ENCODE peak calls at places on chromosome 19, in ten cellular contexts. B is tibial artery, Y is uterus, F is heart right ventricle, Q is left ventricle myocardium inferior, M is right lobe of liver, I is fibroblast of lung, W is adrenal gland, T is endodermal cell, P is psoas muscle. A is an unnamed sample. For H3K36me3, the result is how much of the 10 kb centered on the place peaks cover.

GRCh38 chr19:30682576-30683536 is 310.7 kb downstream of the ZNF536 start:
- DNase-seq in Q (peak), Y (peak), B (peak), T (peak), M (peak), F (peak), W (peak), I (peak), P (peak), A (peak)

GRCh38 chr19:54792814-54793213 is 10.6 kb upstream of the KIR2DL4 start:
- DNase-seq in F (no peak), M (no peak), B (no peak), W (no peak), T (no peak), Y (no peak), Q (no peak), I (no peak), P (no peak), A (no peak)

GRCh38 chr19:35299523-35300339 is 7.8 kb downstream of the MAG start:
- DNase-seq in B (no peak), T (peak), Y (no peak), Q (no peak), M (no peak), W (no peak), F (no peak), I (no peak), P (no peak), A (no peak)

GRCh38 chr19:1618157-1619093 is 13.2 kb upstream of the UQCR11 start:
- DNase-seq in M (no peak), P (no peak), Q (no peak), I (no peak), F (peak), T (peak), Y (no peak), B (no peak), W (peak), A (peak)

GRCh38 chr19:16599655-16600346 is 27.6 kb upstream of the SLC35E1 start:
- DNase-seq in Q (no peak), P (no peak), M (no peak), Y (no peak), I (no peak), B (no peak), W (no peak), T (no peak), F (no peak), A (no peak)

GRCh38 chr19:50519006-50519575 is 5.4 kb upstream of the ASPDH start:
- DNase-seq in F (no peak), Y (no peak), B (no peak), P (no peak), Q (no peak), I (no peak), T (no peak), M (no peak), W (no peak), A (no peak)

GRCh38 chr19:4768934-4769777 is 22.4 kb upstream of the FEM1A start:
- DNase-seq in B (peak), W (peak), P (peak), Q (peak), I (peak), F (peak), Y (peak), M (peak), T (peak), A (peak)

GRCh38 chr19:28596561-28597071 is 616.3 kb downstream of the UQCRFS1 start:
- DNase-seq in I (no peak), F (no peak), P (no peak), T (no peak), W (no peak), M (no peak), Q (no peak), B (no peak), Y (no peak), A (no peak)

GRCh38 chr19:35011091-35011689 is 11.1 kb downstream of the GRAMD1A start:
- DNase-seq in T (no peak), M (no peak), W (no peak), P (no peak), Q (no peak), B (no peak), I (no peak), F (no peak), Y (no peak), A (no peak)

GRCh38 chr19:1324792-1325567 is 39.3 kb downstream of the EFNA2 start:
- DNase-seq in W (peak), T (no peak), Y (peak), I (peak), M (no peak), Q (peak), F (peak), P (peak), B (no peak), A (peak)

GRCh38 chr19:11281336-11282049 is 14.5 kb upstream of the TSPAN16 start:
- DNase-seq in Q (no peak), F (no peak), M (no peak), Y (no peak), I (no peak), T (no peak), W (no peak), B (no peak), P (no peak), A (peak)

GRCh38 chr19:12140545-12141404 is 625 bp upstream of the ZNF20 start:
- DNase-seq in T (peak), W (peak), Q (peak), M (peak), F (peak), Y (peak), P (peak), B (peak), I (peak), A (peak)

GRCh38 chr19:14472202-14472961 is 2.8 kb downstream of the PTGER1 start:
- DNase-seq in W (peak), I (no peak), Y (peak), T (peak), P (peak), Q (peak), B (peak), F (peak), M (no peak), A (peak)

GRCh38 chr19:13117176-13117771 is 734 bp upstream of the TRMT1 start:
- DNase-seq in F (no peak), B (no peak), Q (no peak), M (no peak), W (no peak), P (no peak), I (peak), Y (no peak), T (no peak), A (no peak)

GRCh38 chr19:51148571-51148970 is 6.5 kb downstream of the SIGLEC7 start:
- DNase-seq in B (no peak), P (no peak), M (no peak), I (no peak), Q (no peak), Y (no peak), F (no peak), W (no peak), T (no peak), A (no peak)

GRCh38 chr19:18416778-18417249 is 2.4 kb upstream of the SSBP4 start:
- DNase-seq in Q (peak), M (peak), F (peak), W (peak), P (peak), T (peak), Y (peak), I (peak), B (peak), A (peak)

GRCh38 chr19:17469092-17469370 is 1.3 kb upstream of the SLC27A1 start:
- DNase-seq in Y (no peak), T (no peak), F (no peak), B (no peak), I (no peak), Q (no peak), M (no peak), W (no peak), P (no peak), A (no peak)

GRCh38 chr19:27746691-27747380 is 1466.1 kb downstream of the UQCRFS1 start:
- DNase-seq in M (no peak), Y (no peak), Q (peak), W (no peak), B (no peak), T (peak), P (peak), F (peak), I (peak), A (peak)

GRCh38 chr19:45097776-45098520 is 5.0 kb downstream of the PPP1R37 start:
- DNase-seq in T (peak), I (peak), M (no peak), Y (peak), B (no peak), Q (peak), F (peak), P (peak), W (peak), A (peak)

GRCh38 chr19:12745166-12745897 is 6.3 kb upstream of the BEST2 start:
- DNase-seq in M (no peak), P (no peak), Y (no peak), B (no peak), F (no peak), W (no peak), Q (no peak), I (peak), T (no peak), A (no peak)

GRCh38 chr19:13995878-13996765 is 10.0 kb downstream of the RFX1 start:
- DNase-seq in B (no peak), W (no peak), I (no peak), Y (no peak), Q (peak), P (no peak), F (no peak), T (no peak), M (no peak), A (no peak)

GRCh38 chr19:42028304-42029216 is 34.5 kb upstream of the ATP1A3 start:
- DNase-seq in M (no peak), Q (no peak), T (peak), F (no peak), I (no peak), P (peak), W (no peak), Y (no peak), B (no peak), A (no peak)

GRCh38 chr19:35122687-35123551 is 7.3 kb downstream of the FXYD3 start:
- DNase-seq in F (no peak), B (no peak), W (no peak), T (peak), M (no peak), Q (no peak), P (no peak), I (no peak), Y (no peak), A (no peak)

GRCh38 chr19:23365222-23365621 is 30.0 kb downstream of the ZNF91 start:
- DNase-seq in T (no peak), Y (no peak), P (no peak), B (no peak), I (no peak), F (no peak), W (no peak), M (no peak), Q (no peak), A (no peak)

GRCh38 chr19:17910776-17911360 is 21.9 kb upstream of the CCDC124 start:
- DNase-seq in B (no peak), T (no peak), Y (no peak), W (no peak), I (no peak), P (no peak), F (no peak), M (no peak), Q (no peak), A (no peak)

GRCh38 chr19:38285567-38285966 is 18.5 kb upstream of the C19orf33 start:
- DNase-seq in Y (no peak), W (no peak), Q (no peak), P (no peak), I (no peak), F (no peak), B (no peak), T (no peak), M (no peak), A (no peak)

GRCh38 chr19:46435009-46435408 is 6.3 kb upstream of the PNMA8C start:
- DNase-seq in Q (no peak), P (no peak), M (no peak), W (no peak), F (no peak), I (no peak), T (no peak), Y (no peak), B (no peak), A (no peak)

GRCh38 chr19:38142176-38143035 is 81.6 kb downstream of the DPF1 start:
- DNase-seq in B (no peak), F (peak), M (no peak), Q (peak), W (peak), T (peak), I (peak), P (peak), Y (peak), A (peak)

GRCh38 chr19:17706750-17707181 is 12.5 kb upstream of the MAP1S start:
- DNase-seq in F (no peak), Y (no peak), P (no peak), I (peak), W (no peak), T (peak), M (no peak), Q (no peak), B (no peak), A (no peak)

GRCh38 chr19:1507763-1508506 is 4.9 kb downstream of the ADAMTSL5 start:
- DNase-seq in Q (peak), W (peak), P (peak), M (peak), Y (peak), T (peak), F (peak), B (peak), I (peak), A (peak)

GRCh38 chr19:12496480-12496879 is 11.9 kb upstream of the ZNF709 start:
- DNase-seq in F (no peak), Q (no peak), Y (no peak), T (no peak), M (no peak), P (no peak), B (no peak), W (no peak), I (no peak), A (no peak)

GRCh38 chr19:1138121-1138520 is 34.3 kb downstream of the GPX4 start:
- DNase-seq in Q (no peak), F (no peak), I (no peak), W (no peak), M (no peak), P (no peak), Y (no peak), T (no peak), B (no peak), A (no peak)

GRCh38 chr19:45601524-45602522 is at the start of gene GPR4:
- DNase-seq in Q (peak), I (no peak), B (no peak), Y (no peak), P (no peak), W (no peak), F (peak), T (peak), M (no peak), A (no peak)

GRCh38 chr19:55179570-55180484 is at the start of gene SYT5:
- DNase-seq in W (peak), I (no peak), Y (no peak), P (no peak), M (no peak), T (peak), B (no peak), F (no peak), Q (peak), A (peak)

GRCh38 chr19:15042003-15042402 is 7.3 kb upstream of the CASP14 start:
- DNase-seq in W (no peak), P (no peak), I (no peak), F (no peak), Q (no peak), T (no peak), Y (no peak), M (no peak), B (no peak), A (no peak)

GRCh38 chr19:31223805-31224534 is 125.3 kb downstream of the TSHZ3 start:
- DNase-seq in Y (no peak), T (no peak), Q (no peak), W (no peak), M (no peak), B (no peak), I (peak), F (no peak), P (no peak), A (no peak)

GRCh38 chr19:39515551-39516191 is 732 bp downstream of the SELENOV start:
- DNase-seq in F (no peak), B (no peak), M (no peak), T (peak), I (no peak), Q (no peak), P (no peak), W (no peak), Y (no peak), A (peak)
- H3K4me3 ChIP-seq in F (peak), B (no peak), M (peak), T (peak), I (peak), Q (peak), P (peak), W (no peak), Y (peak), A (peak)

GRCh38 chr19:29666634-29667389 is 1.6 kb downstream of the PLEKHF1 start:
- DNase-seq in F (peak), I (peak), M (peak), P (peak), B (peak), W (peak), Y (peak), Q (peak), T (peak), A (peak)
- H3K27ac ChIP-seq in F (peak), I (peak), M (peak), P (peak), B (peak), W (peak), Y (peak), Q (peak), T (no peak), A (peak)

GRCh38 chr19:48629297-48629598 is 7.9 kb downstream of the DBP start:
- DNase-seq in Q (no peak), I (no peak), T (no peak), W (peak), Y (no peak), M (peak), B (peak), F (no peak), P (peak), A (no peak)

GRCh38 chr19:48631254-48631653 is 5.9 kb downstream of the DBP start:
- DNase-seq in P (no peak), Y (no peak), Q (no peak), W (no peak), I (no peak), T (peak), B (no peak), M (peak), F (no peak), A (no peak)

GRCh38 chr19:48628486-48629296 is 8.5 kb downstream of the DBP start:
- DNase-seq in M (peak), P (peak), F (no peak), W (peak), T (no peak), Y (no peak), Q (no peak), I (no peak), B (peak), A (no peak)

GRCh38 chr19:48630289-48631036 is 6.7 kb downstream of the DBP start:
- DNase-seq in M (peak), Y (peak), P (peak), T (peak), B (peak), F (peak), W (peak), Q (peak), I (peak), A (peak)

DNA sequence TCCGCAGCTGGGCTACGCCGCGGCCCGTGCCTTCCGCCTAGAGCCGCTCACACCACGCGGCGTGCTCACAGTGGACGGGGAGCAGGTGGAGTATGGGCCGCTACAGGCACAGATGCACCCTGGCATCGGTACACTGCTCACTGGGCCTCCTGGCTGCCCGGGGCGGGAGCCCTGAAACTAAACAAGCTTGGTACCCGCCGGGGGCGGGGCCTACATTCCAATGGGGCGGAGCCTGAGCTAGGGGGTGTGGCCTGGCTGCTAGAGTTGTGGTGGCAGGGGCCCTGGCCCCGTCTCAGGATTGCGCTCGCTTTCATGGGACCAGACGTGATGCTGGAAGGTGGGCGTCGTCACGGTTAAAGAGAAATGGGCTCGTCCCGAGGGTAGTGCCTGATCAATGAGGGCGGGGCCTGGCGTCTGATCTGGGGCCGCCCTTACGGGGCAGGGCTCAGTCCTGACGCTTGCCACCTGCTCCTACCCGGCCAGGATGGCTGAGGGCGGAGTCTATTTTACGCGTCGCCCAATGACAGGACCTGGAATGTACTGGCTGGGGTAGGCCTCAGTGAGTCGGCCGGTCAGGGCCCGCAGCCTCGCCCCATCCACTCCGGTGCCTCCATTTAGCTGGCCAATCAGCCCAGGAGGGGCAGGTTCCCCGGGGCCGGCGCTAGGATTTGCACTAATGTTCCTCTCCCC is 7.4 kb downstream of the DBP start:
- DNase-seq in B (peak), Q (peak), T (peak), P (peak), I (peak), M (peak), Y (peak), F (no peak), W (peak), A (peak)
- H3K36me3 ChIP-seq in B (half or more), Q (under half), T (under half), P (under half), I (under half), M (under half), Y (under half), F (under half), W (under half), A (under half)

DNA sequence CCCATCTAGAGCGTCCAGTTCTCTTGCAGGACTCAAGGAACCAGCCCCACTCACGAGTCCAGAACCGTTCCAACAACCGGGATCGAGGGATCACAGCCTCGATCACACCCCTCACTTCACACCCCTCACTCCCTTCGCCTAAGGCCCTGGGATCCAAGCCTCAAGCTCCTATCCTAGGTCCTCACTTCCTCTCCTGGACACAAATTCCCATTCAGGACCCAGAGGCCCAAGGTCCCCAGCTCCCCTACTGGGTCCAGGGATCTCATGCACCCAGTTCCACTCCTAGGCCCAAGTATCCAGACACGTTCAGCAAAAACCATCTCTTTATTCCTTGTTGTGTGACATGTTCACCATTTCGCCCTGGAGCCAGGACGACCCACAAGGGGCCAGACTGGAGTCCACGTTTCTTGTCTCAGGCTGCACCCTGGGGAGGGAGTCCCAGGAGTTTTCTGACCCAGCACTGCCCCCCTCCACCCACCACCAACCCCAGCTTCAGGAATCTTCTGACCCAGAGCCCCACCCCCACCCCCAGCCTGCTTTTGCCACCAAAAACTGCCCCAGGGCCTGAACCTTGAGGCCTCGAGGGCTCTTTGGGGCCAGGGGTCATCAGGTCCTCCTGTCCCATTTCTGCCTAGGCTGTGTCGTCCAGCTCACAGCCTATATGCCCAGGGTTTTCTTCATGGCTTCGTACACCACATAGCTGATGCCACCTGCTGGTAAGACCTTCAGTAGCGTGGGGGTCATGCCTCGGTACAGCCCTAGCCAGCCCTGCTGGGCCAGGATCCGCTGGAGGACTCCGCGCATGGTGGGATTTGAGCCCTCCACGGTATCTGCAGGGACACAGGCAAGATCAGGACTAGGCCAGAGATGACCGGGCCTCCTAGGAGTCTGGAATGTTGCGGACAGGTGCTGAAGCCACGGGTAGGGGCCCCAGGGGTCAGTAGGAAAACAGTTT is 1.4 kb upstream of the KHSRP start:
- DNase-seq in I (no peak), M (no peak), W (no peak), F (no peak), Y (peak), B (no peak), T (no peak), P (no peak), Q (no peak), A (no peak)
- H3K4me3 ChIP-seq in I (peak), M (peak), W (no peak), F (peak), Y (no peak), B (peak), T (no peak), P (peak), Q (peak), A (no peak)

A was measured in thyroid gland.